ENCODE peak calls at places on chromosomes 16 and 17, in five cellular contexts. B is body of pancreas, K is lower leg skin, E is heart right ventricle, M is skeletal muscle cell. Y is an unnamed sample.
A peak's percentile ranks its signal among the peaks of the same experiment; 100 is the strongest.

GRCh38 chr17:74446551-74447500 is 14.9 kb downstream of the GPRC5C start:
- DNase-seq in B (peak; percentile 78), K (peak; percentile 36), E (peak; percentile 76), M (no peak), Y (peak; percentile 89)

GRCh38 chr16:50671644-50672260 is 9.4 kb downstream of the SNX20 start:
- DNase-seq in B (no peak), K (no peak), E (no peak), M (no peak), Y (peak; percentile 8)

GRCh38 chr17:7383742-7384488 is 3.0 kb downstream of the TNK1 start:
- DNase-seq in B (no peak), K (no peak), E (peak; percentile 55), M (no peak), Y (peak; percentile 82)

GRCh38 chr16:19502395-19503131 is 19.3 kb downstream of the GDE1 start:
- DNase-seq in B (peak; percentile 80), K (peak; percentile 48), E (no peak), M (no peak), Y (no peak)

GRCh38 chr17:65359016-65359415 is 202.4 kb downstream of the AXIN2 start:
- DNase-seq in B (no peak), K (no peak), E (no peak), M (peak; percentile 56), Y (no peak)

GRCh38 chr17:49930880-49931279 is 38.1 kb upstream of the DLX4 start:
- DNase-seq in B (no peak), K (no peak), E (no peak), M (no peak), Y (no peak)

GRCh38 chr16:75012380-75013081 is 13.7 kb downstream of the ZNRF1 start:
- DNase-seq in B (no peak), K (no peak), E (no peak), M (no peak), Y (no peak)

GRCh38 chr17:40993856-40994255 is at the start of gene KRTAP3-3:
- DNase-seq in B (no peak), K (no peak), E (no peak), M (no peak), Y (no peak)

GRCh38 chr17:49249292-49249794 is 18.8 kb upstream of the PHOSPHO1 start:
- DNase-seq in B (no peak), K (no peak), E (peak; percentile 60), M (no peak), Y (peak; percentile 80)

GRCh38 chr16:23700509-23700908 is 12.5 kb downstream of the ERN2 start:
- DNase-seq in B (no peak), K (no peak), E (no peak), M (no peak), Y (no peak)

GRCh38 chr16:56013962-56014552 is 138.9 kb upstream of the CES5A start:
- DNase-seq in B (peak; percentile 38), K (no peak), E (peak; percentile 63), M (no peak), Y (no peak)

GRCh38 chr16:89364603-89365002 is 125.8 kb downstream of the ANKRD11 start:
- DNase-seq in B (peak; percentile 74), K (no peak), E (no peak), M (no peak), Y (peak; percentile 22)

GRCh38 chr17:41322264-41322902 is 6.9 kb upstream of the KRTAP17-1 start:
- DNase-seq in B (no peak), K (no peak), E (no peak), M (peak; percentile 36), Y (no peak)

GRCh38 chr17:47078801-47079200 is 99.7 kb upstream of the RPRML start:
- DNase-seq in B (no peak), K (no peak), E (no peak), M (no peak), Y (no peak)

GRCh38 chr17:7833795-7834553 is at the start of gene KDM6B:
- DNase-seq in B (peak; percentile 97), K (peak; percentile 94), E (peak; percentile 94), M (no peak), Y (peak; percentile 97)

GRCh38 chr16:9302102-9302501 is 210.7 kb downstream of the HAPSTR1 start:
- DNase-seq in B (peak; percentile 82), K (no peak), E (no peak), M (no peak), Y (peak; percentile 70)

GRCh38 chr16:86584071-86584685 is 5.8 kb downstream of the FOXL1 start:
- DNase-seq in B (no peak), K (no peak), E (no peak), M (no peak), Y (no peak)

GRCh38 chr17:28261219-28261618 is 57.8 kb upstream of the TMEM97 start:
- DNase-seq in B (no peak), K (no peak), E (no peak), M (no peak), Y (no peak)

GRCh38 chr17:30093463-30094147 is 23.0 kb upstream of the NSRP1 start:
- DNase-seq in B (peak; percentile 40), K (no peak), E (no peak), M (no peak), Y (no peak)

GRCh38 chr16:85395913-85396878 is 216.9 kb upstream of the GSE1 start:
- DNase-seq in B (no peak), K (no peak), E (peak; percentile 54), M (peak; percentile 38), Y (peak; percentile 87)

GRCh38 chr16:81204794-81205680 is 33.5 kb upstream of the BCO1 start:
- DNase-seq in B (peak; percentile 34), K (no peak), E (no peak), M (peak; percentile 17), Y (no peak)

GRCh38 chr17:42132941-42133340 is 10.3 kb downstream of the HSPB9 start:
- DNase-seq in B (peak; percentile 76), K (peak; percentile 65), E (no peak), M (peak; percentile 31), Y (peak; percentile 91)

GRCh38 chr16:10121496-10121895 is 60.7 kb downstream of the GRIN2A start:
- DNase-seq in B (no peak), K (no peak), E (no peak), M (no peak), Y (no peak)

GRCh38 chr17:75652934-75653549 is 13.9 kb downstream of the RECQL5 start:
- DNase-seq in B (peak; percentile 37), K (no peak), E (no peak), M (no peak), Y (peak; percentile 64)

GRCh38 chr16:84572096-84572495 is 45.8 kb downstream of the COTL1 start:
- DNase-seq in B (no peak), K (no peak), E (no peak), M (no peak), Y (no peak)

GRCh38 chr17:3539881-3540540 is 17.6 kb downstream of the TRPV3 start:
- DNase-seq in B (no peak), K (no peak), E (no peak), M (no peak), Y (peak; percentile 10)

GRCh38 chr16:55853114-55853513 is 20.2 kb upstream of the CES1 start:
- DNase-seq in B (no peak), K (no peak), E (no peak), M (no peak), Y (no peak)

GRCh38 chr17:27776882-27777624 is 23.3 kb downstream of the NOS2 start:
- DNase-seq in B (no peak), K (no peak), E (no peak), M (no peak), Y (no peak)

GRCh38 chr17:43398724-43399595 is at the start of gene ARL4D:
- DNase-seq in B (peak; percentile 93), K (peak; percentile 85), E (peak; percentile 92), M (no peak), Y (peak; percentile 96)

GRCh38 chr16:56675685-56676210 is 6.1 kb downstream of the MT1H start:
- DNase-seq in B (no peak), K (no peak), E (no peak), M (no peak), Y (no peak)

GRCh38 chr16:84344781-84345180 is 23.6 kb upstream of the ATP2C2 start:
- DNase-seq in B (no peak), K (no peak), E (no peak), M (no peak), Y (no peak)

GRCh38 chr17:49602783-49603182 is 27.1 kb downstream of the NXPH3 start:
- DNase-seq in B (no peak), K (no peak), E (no peak), M (no peak), Y (no peak)

DNA sequence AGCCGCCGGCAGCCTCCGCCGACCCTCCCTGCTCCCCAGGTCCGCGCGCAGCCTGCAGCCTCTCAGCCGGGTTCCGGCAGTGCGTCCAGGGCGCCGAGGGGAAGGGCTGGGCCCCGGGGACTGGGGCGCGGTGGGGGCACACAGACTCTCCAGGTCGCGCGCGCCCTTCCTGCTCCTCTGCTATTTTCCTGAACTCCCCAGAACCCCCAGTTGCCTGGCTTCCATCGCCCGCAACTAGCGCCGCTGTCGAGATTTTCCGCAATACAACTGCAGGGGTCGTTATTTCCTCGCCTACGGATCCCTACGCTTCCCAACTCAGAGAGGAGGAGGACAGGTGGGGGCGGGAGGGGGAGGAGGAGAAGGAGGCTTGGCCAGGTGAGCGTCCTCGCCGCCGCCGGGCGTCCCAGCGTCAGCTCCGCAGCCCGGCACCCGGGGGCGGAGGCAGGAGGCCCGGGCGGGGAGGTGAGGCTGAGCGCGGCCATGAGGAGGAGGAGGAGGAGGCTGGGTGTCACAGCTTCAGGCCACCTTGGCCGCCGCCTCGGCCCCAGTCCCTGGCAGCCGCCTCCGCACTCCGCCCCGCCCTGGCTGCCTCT is at the start of gene CA10:
- DNase-seq in B (peak; percentile 16), K (no peak), E (no peak), M (no peak), Y (peak; percentile 75)
- H3K4me3 ChIP-seq in B (no peak within 1 kb of the TSS), K (no peak within 1 kb of the TSS), E (no peak within 1 kb of the TSS), M (no peak within 1 kb of the TSS), Y (peak within 1 kb of the TSS; percentile 42)

GRCh38 chr17:33240397-33240796 is 52.7 kb downstream of the ASIC2 start:
- DNase-seq in B (no peak), K (no peak), E (no peak), M (no peak), Y (no peak)
- H3K4me3 ChIP-seq in B (no peak overlapping the region), K (no peak overlapping the region), E (no peak overlapping the region), M (no peak overlapping the region), Y (no peak overlapping the region)

GRCh38 chr16:67966549-67967182 is 1.8 kb downstream of the SLC12A4 start:
- DNase-seq in B (no peak), K (no peak), E (peak; percentile 53), M (no peak), Y (no peak)
- H3K4me3 ChIP-seq in B (no peak overlapping the region), K (no peak overlapping the region), E (peak overlapping the region; percentile 63), M (peak overlapping the region; percentile 67), Y (peak overlapping the region; percentile 75)

GRCh38 chr16:66824006-66824405 is 6.8 kb downstream of the NAE1 start:
- DNase-seq in B (no peak), K (no peak), E (no peak), M (no peak), Y (no peak)
- H3K4me3 ChIP-seq in B (no peak overlapping the region), K (no peak overlapping the region), E (no peak overlapping the region), M (no peak overlapping the region), Y (no peak overlapping the region)

DNA sequence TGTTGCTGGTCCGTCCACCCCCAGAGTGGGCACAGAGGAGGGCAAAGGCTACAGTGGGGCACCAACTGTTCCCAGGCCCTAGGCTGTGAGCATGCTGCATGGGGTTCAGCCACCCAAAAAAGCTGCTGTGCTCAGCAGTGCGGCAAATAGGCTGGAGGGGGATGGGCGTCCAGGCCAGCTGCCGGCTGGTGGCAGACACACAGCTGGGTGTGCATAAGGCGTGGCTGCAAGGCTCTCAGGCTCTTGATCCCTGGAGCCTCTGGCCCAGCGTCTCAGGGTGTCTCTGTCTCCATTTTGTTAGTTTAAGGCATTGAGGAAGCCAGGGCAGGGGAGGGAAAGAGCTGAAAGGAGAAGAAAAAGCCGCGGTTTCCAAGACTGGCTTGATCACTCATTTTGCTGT is 8.8 kb downstream of the RPL19 start:
- DNase-seq in B (no peak), K (peak; percentile 42), E (no peak), M (no peak), Y (no peak)
- H3K4me3 ChIP-seq in B (no peak overlapping the region), K (no peak overlapping the region), E (no peak overlapping the region), M (no peak overlapping the region), Y (no peak overlapping the region)